ENCODE peak calls at places on chromosome 11, in nine cellular contexts. X is foreskin fibroblast, H is ascending aorta, N is putamen, G is ELR, T is dermis microvascular lymphatic vessel endothelial cell, L is prostate gland, I is NCI-H1417, M is AG04450. O is an unnamed sample.

GRCh38 chr11:31996159-31996881 is 94.6 kb upstream of the RCN1 start:
- DNase-seq in T (no peak), M (no peak), N (no peak), H (no peak), G (no peak), X (no peak), L (no peak), I (no peak), O (no peak)

GRCh38 chr11:76197941-76198640 is 8.2 kb downstream of the WNT11 start:
- DNase-seq in N (no peak), T (no peak), H (no peak), M (no peak), X (no peak), G (no peak), I (no peak), L (no peak), O (no peak)

GRCh38 chr11:126990716-126991480 is 9.7 kb downstream of the KIRREL3 start:
- DNase-seq in N (no peak), H (no peak), G (peak), L (no peak), X (no peak), M (no peak), I (no peak), T (no peak), O (no peak)

GRCh38 chr11:124123587-124123986 is 8.3 kb downstream of the VWA5A start:
- DNase-seq in H (no peak), N (no peak), G (peak), M (no peak), T (no peak), X (no peak), I (peak), L (no peak), O (no peak)

GRCh38 chr11:65430406-65431217 is 8.0 kb downstream of the NEAT1 start:
- DNase-seq in X (no peak), N (no peak), H (no peak), L (peak), I (no peak), T (peak), G (peak), M (no peak), O (peak)

GRCh38 chr11:14078941-14079522 is 116.5 kb downstream of the SPON1 start:
- DNase-seq in X (no peak), M (no peak), N (no peak), H (no peak), G (no peak), I (no peak), T (peak), L (no peak), O (no peak)

GRCh38 chr11:8267280-8267679 is 3.6 kb upstream of the LMO1 start:
- DNase-seq in N (no peak), G (no peak), X (no peak), L (no peak), I (no peak), M (no peak), T (no peak), H (no peak), O (no peak)

GRCh38 chr11:4038973-4039372 is 55.6 kb upstream of the RRM1 start:
- DNase-seq in T (no peak), L (no peak), G (peak), H (no peak), M (no peak), N (no peak), I (no peak), X (peak), O (no peak)

GRCh38 chr11:111205622-111206385 is 39.7 kb upstream of the POU2AF2 start:
- DNase-seq in N (no peak), T (no peak), L (no peak), G (peak), H (no peak), X (no peak), M (no peak), I (no peak), O (no peak)

GRCh38 chr11:15968461-15969130 is 387.8 kb downstream of the SOX6 start:
- DNase-seq in L (no peak), X (no peak), G (no peak), M (no peak), T (no peak), H (no peak), N (peak), I (peak), O (no peak)

GRCh38 chr11:65868076-65868667 is 4.4 kb downstream of the EFEMP2 start:
- DNase-seq in L (no peak), H (no peak), I (peak), G (no peak), X (no peak), T (no peak), N (no peak), M (no peak), O (no peak)

GRCh38 chr11:124285610-124286344 is 28.0 kb downstream of the OR8D1 start:
- DNase-seq in H (no peak), I (no peak), N (no peak), G (peak), L (no peak), T (peak), X (peak), M (peak), O (peak)

GRCh38 chr11:69352715-69353325 is 58.9 kb downstream of the MYEOV start:
- DNase-seq in G (peak), N (no peak), L (no peak), X (peak), I (peak), H (no peak), T (peak), M (peak), O (peak)

GRCh38 chr11:75421035-75421602 is 11.9 kb downstream of the KLHL35 start:
- DNase-seq in G (no peak), L (no peak), I (no peak), N (peak), M (no peak), T (no peak), X (no peak), H (no peak), O (no peak)

GRCh38 chr11:113339909-113340569 is 25.7 kb downstream of the TTC12 start:
- DNase-seq in X (no peak), L (no peak), G (no peak), N (no peak), M (no peak), H (no peak), I (peak), T (no peak), O (no peak)

GRCh38 chr11:27013741-27014415 is 20.0 kb downstream of the FIBIN start:
- DNase-seq in M (no peak), G (no peak), L (peak), X (no peak), N (peak), I (no peak), T (no peak), H (no peak), O (no peak)

GRCh38 chr11:58444285-58444684 is 2.2 kb upstream of the OR5B12 start:
- DNase-seq in L (no peak), M (no peak), G (no peak), X (no peak), H (no peak), I (no peak), N (no peak), T (no peak), O (no peak)

GRCh38 chr11:126485021-126485781 is 129.7 kb downstream of the ST3GAL4 start:
- DNase-seq in T (peak), M (peak), L (no peak), I (peak), G (peak), H (no peak), N (no peak), X (peak), O (peak)